ENCODE peak calls at places on chromosomes 16 and 17, in five cellular contexts. X is spleen, R is SK-N-SH, N is breast epithelium, L is GM23338. O is an unnamed sample.

GRCh38 chr17:77613627-77614026 is 344.9 kb upstream of the TNRC6C start:
- DNase-seq in L (no peak), X (peak; percentile 32), R (no peak), N (no peak), O (no peak)

GRCh38 chr16:79265701-79266100 is 334.8 kb downstream of the MAF start:
- DNase-seq in L (no peak), X (no peak), N (no peak), R (no peak), O (peak; percentile 44)

GRCh38 chr16:31215287-31216115 is 1.4 kb downstream of the PYDC1 start:
- DNase-seq in X (peak; percentile 87), L (peak; percentile 95), R (peak; percentile 73), N (peak; percentile 23), O (no peak)

GRCh38 chr16:87407511-87408112 is 15.5 kb downstream of the MAP1LC3B start:
- DNase-seq in R (no peak), X (peak; percentile 88), L (no peak), N (peak; percentile 59), O (no peak)

GRCh38 chr16:29686740-29687327 is 7.9 kb downstream of the QPRT start:
- DNase-seq in L (no peak), X (no peak), N (no peak), R (no peak), O (no peak)

GRCh38 chr16:27379919-27380318 is 22.1 kb upstream of the IL21R start:
- DNase-seq in L (no peak), X (peak; percentile 28), N (no peak), R (no peak), O (no peak)

GRCh38 chr16:87351320-87351698 is 32.3 kb downstream of the FBXO31 start:
- DNase-seq in R (peak; percentile 70), L (no peak), N (no peak), X (no peak), O (no peak)

GRCh38 chr16:31200821-31201510 is 1.6 kb downstream of the PYCARD start:
- DNase-seq in X (peak; percentile 74), R (no peak), N (no peak), L (no peak), O (no peak)

GRCh38 chr16:88782454-88783390 is 2.3 kb downstream of the PIEZO1 start:
- DNase-seq in L (no peak), N (no peak), X (peak; percentile 80), R (no peak), O (no peak)

GRCh38 chr16:70715113-70715711 is 29.4 kb upstream of the MTSS2 start:
- DNase-seq in N (peak; percentile 91), X (no peak), L (no peak), R (peak; percentile 87), O (no peak)

GRCh38 chr16:22937169-22937568 is 123.2 kb downstream of the HS3ST2 start:
- DNase-seq in X (no peak), N (no peak), R (no peak), L (no peak), O (no peak)

GRCh38 chr17:73255671-73256181 is 6.0 kb downstream of the CPSF4L start:
- DNase-seq in L (peak; percentile 78), N (no peak), X (peak; percentile 83), R (peak; percentile 91), O (no peak)

GRCh38 chr17:55742272-55743102 is 8.4 kb upstream of the PCTP start:
- DNase-seq in N (no peak), L (no peak), R (no peak), X (no peak), O (no peak)

GRCh38 chr17:44536090-44536960 is 21.0 kb upstream of the FZD2 start:
- DNase-seq in R (no peak), N (no peak), L (peak; percentile 17), X (peak; percentile 74), O (no peak)

GRCh38 chr16:74836111-74836671 is 61.6 kb upstream of the FA2H start:
- DNase-seq in L (no peak), R (no peak), N (no peak), X (no peak), O (no peak)

GRCh38 chr16:56610609-56611111 is 2.3 kb downstream of the MT2A start:
- DNase-seq in N (no peak), R (no peak), X (no peak), L (no peak), O (no peak)

GRCh38 chr17:48678141-48678971 is 44.0 kb downstream of the PRAC1 start:
- DNase-seq in R (peak; percentile 87), X (peak; percentile 89), N (peak; percentile 26), L (peak; percentile 91), O (no peak)

GRCh38 chr16:75251280-75252048 is at the start of gene BCAR1:
- DNase-seq in R (peak; percentile 97), N (peak; percentile 70), L (peak; percentile 95), X (peak; percentile 85), O (no peak)

GRCh38 chr16:2782583-2783351 is 4.6 kb downstream of the PRSS33 start:
- DNase-seq in N (no peak), X (peak; percentile 49), R (no peak), L (peak; percentile 55), O (no peak)

GRCh38 chr16:87829988-87830672 is 39.2 kb downstream of the SLC7A5 start:
- DNase-seq in N (no peak), X (no peak), L (no peak), R (no peak), O (no peak)

GRCh38 chr16:73949574-73950348 is 346.9 kb upstream of the PSMD7 start:
- DNase-seq in L (no peak), N (no peak), X (no peak), R (no peak), O (no peak)

GRCh38 chr16:57814896-57815295 is 12.6 kb upstream of the KIFC3 start:
- DNase-seq in L (no peak), X (no peak), R (no peak), N (no peak), O (no peak)

GRCh38 chr16:28192811-28193529 is 18.8 kb downstream of the XPO6 start:
- DNase-seq in R (no peak), X (peak; percentile 92), N (no peak), L (no peak), O (no peak)

GRCh38 chr17:7688808-7689316 is 585 bp downstream of the WRAP53 start:
- DNase-seq in N (no peak), R (no peak), X (no peak), L (peak; percentile 14), O (no peak)

GRCh38 chr16:74448990-74449389 is 27.7 kb upstream of the CLEC18B start:
- DNase-seq in R (no peak), X (no peak), N (peak; percentile 44), L (no peak), O (no peak)

GRCh38 chr17:21239680-21240374 is 13.4 kb downstream of the NATD1 start:
- DNase-seq in L (peak; percentile 72), N (no peak), R (peak; percentile 74), X (no peak), O (no peak)

GRCh38 chr17:65324977-65325376 is 187.8 kb downstream of the RGS9 start:
- DNase-seq in L (no peak), R (no peak), X (no peak), N (peak; percentile 21), O (no peak)
- TF ChIP-seq POLR2AphosphoS5 in L (no peak), R (no peak), X (no peak), N (peak; percentile 49), O (no peak)

GRCh38 chr17:3889613-3890012 is 3.2 kb downstream of the CAMKK1 start:
- DNase-seq in X (no peak), L (no peak), R (no peak), N (no peak), O (no peak)

GRCh38 chr17:3888343-3889171 is 4.3 kb downstream of the CAMKK1 start:
- DNase-seq in L (peak; percentile 87), N (peak; percentile 68), R (no peak), X (no peak), O (peak; percentile 97)

GRCh38 chr17:3890893-3891219 is 2.0 kb downstream of the CAMKK1 start:
- DNase-seq in X (no peak), R (no peak), N (no peak), L (no peak), O (no peak)

GRCh38 chr17:3891626-3892094 is 1.2 kb downstream of the CAMKK1 start:
- DNase-seq in L (peak; percentile 75), N (no peak), R (no peak), X (no peak), O (no peak)

DNA sequence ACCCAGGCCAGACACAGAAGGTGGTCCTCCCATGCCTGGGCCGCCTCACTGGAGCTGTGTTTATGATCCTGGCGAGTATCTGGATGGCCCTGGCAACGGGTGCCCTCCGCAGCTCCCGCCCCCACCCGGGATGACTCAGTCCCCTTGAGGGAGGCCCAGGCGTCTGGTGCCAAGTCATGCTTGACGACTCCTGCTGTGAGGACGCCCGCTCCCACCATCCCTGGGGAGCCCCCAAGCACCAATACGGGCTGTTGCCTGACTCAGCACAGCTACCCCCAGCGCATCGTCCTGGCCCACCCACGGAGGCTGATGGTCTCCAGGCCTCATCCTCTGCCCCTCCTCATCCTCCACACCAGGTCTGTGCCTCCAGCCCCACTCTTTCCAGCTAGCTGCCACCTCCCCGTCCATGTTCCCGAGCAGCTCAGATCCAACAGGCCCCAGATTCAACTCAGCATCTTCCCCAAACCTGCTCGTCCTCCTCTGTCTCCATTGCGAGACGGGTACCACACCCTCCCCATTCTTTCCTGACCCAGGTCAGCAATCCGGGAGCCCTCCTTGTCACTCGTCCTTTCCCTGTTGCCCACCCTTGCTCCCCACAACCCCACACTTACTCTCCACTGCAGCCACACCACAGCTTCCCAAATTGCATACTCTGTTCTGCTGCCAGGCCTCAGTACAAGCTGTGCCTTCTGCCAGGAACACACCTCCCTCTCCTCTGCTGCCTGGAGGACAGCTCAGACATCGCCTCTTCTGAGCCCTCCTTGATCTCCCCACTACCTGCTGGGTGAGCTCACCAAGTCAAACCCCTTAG is 2.6 kb downstream of the CAMKK1 start:
- DNase-seq in N (peak; percentile 60), R (peak; percentile 83), X (no peak), L (no peak), O (no peak)
- H3K4me3 ChIP-seq in N (peak overlapping the region; percentile 15), R (no peak overlapping the region), X (no peak overlapping the region), L (no peak overlapping the region), O (no peak overlapping the region)

DNA sequence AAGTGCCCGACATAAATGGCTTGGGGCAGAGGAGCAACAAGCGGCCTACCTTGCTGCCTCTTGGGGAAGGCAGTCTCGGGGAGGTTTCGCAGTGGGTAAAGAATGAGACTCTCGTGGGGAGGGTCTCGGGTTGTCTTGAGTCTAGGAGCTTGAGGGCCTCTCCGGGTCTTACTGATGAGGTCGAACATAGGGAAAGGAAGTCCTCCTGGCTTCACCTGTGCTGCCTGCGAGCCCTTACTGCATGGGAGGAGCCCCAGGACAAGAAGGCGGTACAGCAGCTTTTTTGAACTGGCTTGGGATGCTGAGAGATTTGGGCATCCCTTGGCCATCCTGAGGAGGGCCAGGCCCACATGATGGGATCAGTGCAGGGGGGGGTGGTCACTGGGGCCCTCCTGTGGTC is 71.4 kb downstream of the SPECC1 start:
- DNase-seq in R (no peak), N (no peak), X (no peak), L (peak; percentile 30), O (peak; percentile 64)
- TF ChIP-seq POLR2AphosphoS5 in R (no peak), N (no peak), X (no peak), L (no peak), O (no peak)

DNA sequence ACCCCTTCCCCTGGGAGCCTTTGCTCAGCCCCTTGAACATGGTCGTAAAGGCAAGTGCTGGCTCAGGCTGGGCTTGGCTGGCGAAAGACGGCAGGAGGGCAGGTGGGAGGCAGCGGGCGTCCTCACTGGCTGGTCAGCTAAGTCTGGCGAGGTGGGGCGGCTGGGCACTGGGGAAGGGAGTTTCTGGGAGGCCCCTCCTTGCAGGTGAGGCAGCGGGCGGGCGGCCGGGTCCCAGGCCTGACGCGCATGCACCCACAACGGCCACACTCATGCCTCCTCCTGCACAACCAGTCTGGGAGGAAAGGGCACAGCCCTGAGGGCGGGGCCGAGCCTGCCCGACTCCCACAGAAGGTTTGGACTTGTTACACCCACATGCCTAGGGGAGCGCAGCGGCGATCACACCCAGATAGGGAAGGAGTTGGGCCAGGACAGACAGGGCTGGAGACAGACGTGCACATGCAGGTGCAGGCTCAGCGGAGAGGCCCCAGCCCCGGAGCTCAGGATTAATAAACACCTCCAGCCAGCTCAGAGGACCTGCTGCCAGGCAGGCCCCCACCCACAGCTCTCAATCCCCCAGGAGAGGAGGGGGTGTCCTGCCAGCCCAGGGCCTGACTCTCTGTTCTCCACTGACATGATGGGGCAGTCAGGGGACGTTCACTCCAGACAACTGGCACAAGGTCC is at the start of gene EVPL:
- DNase-seq in R (no peak), X (no peak), N (peak; percentile 71), L (peak; percentile 25), O (no peak)
- H3K4me3 ChIP-seq in R (no peak within 1 kb of the TSS), X (no peak within 1 kb of the TSS), N (peak within 1 kb of the TSS; percentile 58), L (no peak within 1 kb of the TSS), O (peak within 1 kb of the TSS; percentile 19)

O was measured in vagina.